ENCODE peak calls at places on chromosomes 11 and 22, in four cellular contexts. One of them, this sample, is unnamed. For H3K4me1, the result is how much of the 10 kb centered on the place peaks cover.

GRCh38 chr11:82862379-82862778 is 37.9 kb downstream of the PRCP start:
- DNase-seq in left ventricle myocardium inferior: no peak
- DNase-seq in right atrium auricular region: no peak
- DNase-seq in Caco-2: no peak
- DNase-seq in this sample: no peak

GRCh38 chr11:117950999-117951961 is 22.1 kb upstream of the TMPRSS13 start:
- DNase-seq in Caco-2: no peak
- DNase-seq in right atrium auricular region: peak
- DNase-seq in left ventricle myocardium inferior: no peak
- DNase-seq in this sample: no peak

GRCh38 chr11:121810291-121810690 is 305.7 kb downstream of the BLID start:
- DNase-seq in right atrium auricular region: no peak
- DNase-seq in left ventricle myocardium inferior: no peak
- DNase-seq in Caco-2: no peak
- DNase-seq in this sample: no peak

GRCh38 chr11:86524603-86525352 is 147.6 kb downstream of the ME3 start:
- DNase-seq in Caco-2: no peak
- DNase-seq in right atrium auricular region: no peak
- DNase-seq in left ventricle myocardium inferior: no peak
- DNase-seq in this sample: no peak

GRCh38 chr11:120137611-120138521 is at the start of gene TRIM29:
- DNase-seq in left ventricle myocardium inferior: no peak
- DNase-seq in right atrium auricular region: peak
- DNase-seq in Caco-2: peak
- DNase-seq in this sample: no peak

GRCh38 chr11:114511538-114511937 is 48.1 kb downstream of the NXPE1 start:
- DNase-seq in left ventricle myocardium inferior: no peak
- DNase-seq in Caco-2: no peak
- DNase-seq in right atrium auricular region: no peak
- DNase-seq in this sample: no peak

GRCh38 chr11:113894421-113894996 is 10.1 kb upstream of the HTR3B start:
- DNase-seq in Caco-2: no peak
- DNase-seq in left ventricle myocardium inferior: no peak
- DNase-seq in right atrium auricular region: no peak
- DNase-seq in this sample: no peak

GRCh38 chr22:32827061-32827602 is 25.6 kb downstream of the TIMP3 start:
- DNase-seq in left ventricle myocardium inferior: no peak
- DNase-seq in right atrium auricular region: no peak
- DNase-seq in Caco-2: no peak
- DNase-seq in this sample: no peak

GRCh38 chr22:28075260-28075981 is 156.4 kb upstream of the PITPNB start:
- DNase-seq in left ventricle myocardium inferior: peak
- DNase-seq in right atrium auricular region: peak
- DNase-seq in Caco-2: peak
- DNase-seq in this sample: no peak

GRCh38 chr22:40418366-40419201 is 48.2 kb downstream of the SGSM3 start:
- DNase-seq in right atrium auricular region: no peak
- DNase-seq in Caco-2: no peak
- DNase-seq in left ventricle myocardium inferior: peak
- DNase-seq in this sample: peak

GRCh38 chr11:109514313-109515018 is 92.5 kb downstream of the C11orf87 start:
- DNase-seq in left ventricle myocardium inferior: no peak
- DNase-seq in Caco-2: no peak
- DNase-seq in right atrium auricular region: no peak
- DNase-seq in this sample: no peak

GRCh38 chr11:69894126-69895047 is 75.2 kb upstream of the FGF3 start:
- DNase-seq in right atrium auricular region: no peak
- DNase-seq in left ventricle myocardium inferior: no peak
- DNase-seq in Caco-2: no peak
- DNase-seq in this sample: no peak

DNA sequence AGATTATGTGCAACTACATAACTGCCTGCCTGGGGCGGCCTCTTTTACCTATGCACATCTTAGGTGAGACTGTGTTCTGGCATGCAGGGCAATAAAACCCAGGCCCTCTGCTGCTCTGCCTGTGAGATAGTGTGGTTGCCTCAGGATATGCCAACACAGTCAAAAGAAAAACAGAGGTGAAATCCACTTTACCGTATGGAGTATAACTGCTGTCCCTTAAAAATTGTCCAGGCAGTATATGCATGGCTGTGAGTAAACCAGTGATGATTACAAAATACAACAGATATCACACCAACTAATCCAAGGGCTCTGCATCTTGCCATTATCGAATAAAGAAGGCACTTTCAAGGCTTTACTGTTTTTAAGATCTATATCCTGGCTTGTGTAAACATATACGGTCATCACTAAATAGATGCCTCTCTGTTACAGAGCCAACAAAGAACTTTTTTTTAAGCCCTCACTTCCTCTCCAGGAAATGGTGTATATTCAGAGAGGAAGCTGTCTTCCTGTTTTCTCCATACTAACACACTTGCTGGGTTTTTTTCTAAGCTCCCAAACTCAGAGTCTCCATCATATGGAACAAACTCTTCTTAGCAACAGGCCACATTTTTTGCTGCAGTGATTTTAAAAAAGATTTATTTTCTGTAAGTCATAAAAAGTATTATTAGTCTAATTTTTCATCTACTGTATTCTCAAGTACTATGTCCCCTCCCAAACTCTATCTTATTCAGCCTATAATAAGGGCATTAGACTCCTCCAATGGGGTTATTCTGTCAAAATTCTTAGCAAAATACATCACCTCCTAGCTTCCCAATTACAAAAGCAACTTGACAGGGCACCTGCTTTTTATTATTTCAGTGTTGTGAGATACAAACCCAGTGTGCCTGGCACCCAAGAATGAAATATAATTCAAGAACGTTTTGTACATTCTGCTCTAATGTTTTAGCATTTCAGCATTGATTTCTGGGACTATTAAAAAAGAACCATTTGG is 135.2 kb downstream of the MAML2 start:
- DNase-seq in Caco-2: peak
- DNase-seq in right atrium auricular region: no peak
- DNase-seq in left ventricle myocardium inferior: no peak
- DNase-seq in this sample: no peak
- H3K4me1 ChIP-seq in Caco-2: under half
- H3K4me1 ChIP-seq in right atrium auricular region: under half
- H3K4me1 ChIP-seq in left ventricle myocardium inferior: under half
- H3K4me1 ChIP-seq in this sample: under half

DNA sequence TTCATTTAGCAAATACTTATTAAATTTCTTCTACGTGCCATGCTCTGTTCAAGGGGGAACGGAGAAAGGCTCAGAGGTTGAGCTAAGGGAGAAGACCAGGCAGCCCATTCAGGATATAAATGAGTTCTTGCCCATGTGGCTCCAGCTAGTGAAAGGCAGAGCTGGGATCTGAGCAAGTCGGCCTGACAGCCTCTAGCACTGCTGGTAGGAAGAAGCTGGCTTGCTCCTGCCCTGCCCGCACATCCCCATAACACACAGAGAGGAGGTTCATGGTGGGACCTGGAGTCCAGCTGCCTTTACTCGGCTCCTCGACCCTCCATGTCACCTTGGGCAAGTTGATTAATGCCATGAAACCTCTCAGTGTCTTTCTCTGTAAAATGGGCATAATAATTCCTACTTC is 2.0 kb downstream of the SLC15A3 start:
- DNase-seq in Caco-2: no peak
- DNase-seq in right atrium auricular region: no peak
- DNase-seq in left ventricle myocardium inferior: no peak
- DNase-seq in this sample: no peak
- H3K4me3 ChIP-seq in Caco-2: no peak
- H3K4me3 ChIP-seq in right atrium auricular region: peak
- H3K4me3 ChIP-seq in left ventricle myocardium inferior: peak
- H3K4me3 ChIP-seq in this sample: peak

GRCh38 chr22:42357221-42357620 is 75.0 kb downstream of the NFAM1 start:
- DNase-seq in Caco-2: no peak
- DNase-seq in right atrium auricular region: no peak
- DNase-seq in left ventricle myocardium inferior: no peak
- DNase-seq in this sample: no peak

GRCh38 chr22:42360348-42360747 is 71.9 kb downstream of the NFAM1 start:
- DNase-seq in right atrium auricular region: no peak
- DNase-seq in left ventricle myocardium inferior: no peak
- DNase-seq in Caco-2: no peak
- DNase-seq in this sample: no peak

GRCh38 chr22:42358643-42359558 is 73.3 kb downstream of the NFAM1 start:
- DNase-seq in Caco-2: no peak
- DNase-seq in right atrium auricular region: no peak
- DNase-seq in left ventricle myocardium inferior: no peak
- DNase-seq in this sample: no peak

GRCh38 chr22:42356547-42356946 is 75.7 kb downstream of the NFAM1 start:
- DNase-seq in left ventricle myocardium inferior: no peak
- DNase-seq in right atrium auricular region: no peak
- DNase-seq in Caco-2: no peak
- DNase-seq in this sample: no peak

GRCh38 chr22:42357634-42358296 is 74.4 kb downstream of the NFAM1 start:
- DNase-seq in left ventricle myocardium inferior: peak
- DNase-seq in right atrium auricular region: no peak
- DNase-seq in Caco-2: no peak
- DNase-seq in this sample: no peak
- H3K4me1 ChIP-seq in left ventricle myocardium inferior: under half
- H3K4me1 ChIP-seq in right atrium auricular region: under half
- H3K4me1 ChIP-seq in Caco-2: under half
- H3K4me1 ChIP-seq in this sample: under half

GRCh38 chr22:35541254-35541748 is 670 bp downstream of the RASD2 start:
- DNase-seq in left ventricle myocardium inferior: no peak
- DNase-seq in right atrium auricular region: no peak
- DNase-seq in Caco-2: no peak
- DNase-seq in this sample: no peak
- H3K4me3 ChIP-seq in left ventricle myocardium inferior: peak
- H3K4me3 ChIP-seq in right atrium auricular region: peak
- H3K4me3 ChIP-seq in Caco-2: no peak
- H3K4me3 ChIP-seq in this sample: peak

DNA sequence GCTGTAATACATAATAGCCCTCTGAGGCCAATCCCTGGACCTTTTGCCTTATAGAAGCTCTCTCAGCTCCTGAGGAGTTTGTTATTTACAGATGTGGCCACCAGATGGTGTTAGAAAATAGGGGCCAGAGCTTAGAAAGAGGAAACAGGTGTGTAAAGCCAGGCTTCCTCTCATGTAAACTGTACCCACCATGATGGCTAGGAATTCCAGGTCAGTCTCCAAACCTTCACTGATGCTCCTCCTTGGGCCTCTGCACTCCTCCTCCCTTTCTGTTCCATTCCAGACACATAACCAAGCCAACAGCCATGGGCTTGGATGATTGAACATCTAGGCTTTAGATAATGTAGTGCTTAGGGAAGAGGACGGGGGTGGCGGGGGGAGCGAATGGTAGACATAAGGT is 39.7 kb downstream of the USP35 start:
- DNase-seq in right atrium auricular region: peak
- DNase-seq in Caco-2: peak
- DNase-seq in left ventricle myocardium inferior: no peak
- DNase-seq in this sample: no peak
- H3K4me1 ChIP-seq in right atrium auricular region: under half
- H3K4me1 ChIP-seq in Caco-2: under half
- H3K4me1 ChIP-seq in left ventricle myocardium inferior: under half
- H3K4me1 ChIP-seq in this sample: under half